ENCODE peak calls at places on chromosome 17, in ten cellular contexts. B, J, Q, A, H, S, Y, L, Z and X are unnamed samples.

GRCh38 chr17:29579866-29580771 is 9.3 kb downstream of the GIT1 start:
- DNase-seq in B (peak; percentile 87), J (peak; percentile 87), Q (peak; percentile 89), A (no peak), H (peak; percentile 86), S (peak; percentile 91), Y (peak; percentile 73), L (peak; percentile 79), Z (peak; percentile 89), X (peak; percentile 93)

GRCh38 chr17:64385187-64386083 is 5.2 kb downstream of the PECAM1 start:
- DNase-seq in B (no peak), J (peak; percentile 97), Q (no peak), A (no peak), H (no peak), S (peak; percentile 81), Y (peak; percentile 91), L (no peak), Z (no peak), X (no peak)

GRCh38 chr17:74040291-74040690 is 163.2 kb upstream of the RPL38 start:
- DNase-seq in B (no peak), J (no peak), Q (no peak), A (no peak), H (no peak), S (no peak), Y (no peak), L (no peak), Z (no peak), X (peak; percentile 65)

GRCh38 chr17:32936894-32937500 is 9.0 kb downstream of the TMEM98 start:
- DNase-seq in B (peak; percentile 48), J (peak; percentile 70), Q (peak; percentile 94), A (no peak), H (peak; percentile 81), S (peak; percentile 76), Y (peak; percentile 72), L (peak; percentile 45), Z (peak; percentile 82), X (peak; percentile 84)

GRCh38 chr17:77675411-77675810 is 283.1 kb upstream of the TNRC6C start:
- DNase-seq in B (no peak), J (no peak), Q (no peak), A (no peak), H (no peak), S (no peak), Y (no peak), L (no peak), Z (no peak), X (no peak)

GRCh38 chr17:50603340-50603739 is 31.3 kb upstream of the ABCC3 start:
- DNase-seq in B (no peak), J (peak; percentile 19), Q (peak; percentile 63), A (peak; percentile 78), H (no peak), S (no peak), Y (no peak), L (no peak), Z (no peak), X (peak; percentile 62)

GRCh38 chr17:69828087-69828486 is 246.9 kb upstream of the KCNJ16 start:
- DNase-seq in B (no peak), J (peak; percentile 67), Q (no peak), A (no peak), H (no peak), S (no peak), Y (peak; percentile 54), L (no peak), Z (peak; percentile 43), X (no peak)

GRCh38 chr17:81365601-81366585 is 29.4 kb upstream of the BAHCC1 start:
- DNase-seq in B (no peak), J (no peak), Q (no peak), A (peak; percentile 30), H (peak; percentile 86), S (peak; percentile 46), Y (peak; percentile 88), L (no peak), Z (peak; percentile 95), X (no peak)

GRCh38 chr17:17077861-17078732 is 35.8 kb downstream of the MPRIP start:
- DNase-seq in B (no peak), J (no peak), Q (no peak), A (no peak), H (peak; percentile 70), S (no peak), Y (no peak), L (no peak), Z (peak; percentile 57), X (no peak)

GRCh38 chr17:6755731-6756184 is at the start of gene XAF1:
- DNase-seq in B (peak; percentile 32), J (peak; percentile 63), Q (no peak), A (no peak), H (peak; percentile 42), S (peak; percentile 38), Y (peak; percentile 74), L (no peak), Z (peak; percentile 46), X (no peak)

GRCh38 chr17:82400830-82401229 is 17.3 kb upstream of the HEXD start:
- DNase-seq in B (peak; percentile 41), J (no peak), Q (no peak), A (no peak), H (peak; percentile 37), S (peak; percentile 67), Y (no peak), L (no peak), Z (peak; percentile 49), X (no peak)